ENCODE peak calls at places on chromosomes 3 and 15, in four cellular contexts. Y is lower leg skin, Z is foreskin fibroblast, R is ovary. A is an unnamed sample.

GRCh38 chr3:95707268-95707667 is 1107.1 kb upstream of the EPHA6 start:
- DNase-seq in Z (no peak), R (no peak), Y (no peak), A (no peak)

GRCh38 chr3:84885199-84885882 is 73.4 kb upstream of the CADM2 start:
- DNase-seq in R (no peak), Z (no peak), Y (no peak), A (no peak)

GRCh38 chr3:25849641-25850040 is 59.8 kb downstream of the OXSM start:
- DNase-seq in Z (no peak), R (no peak), Y (no peak), A (no peak)

GRCh38 chr3:196145420-196146262 is 63.8 kb upstream of the TFRC start:
- DNase-seq in Y (no peak), R (no peak), Z (no peak), A (no peak)

GRCh38 chr3:46913644-46914043 is 36.1 kb downstream of the PTH1R start:
- DNase-seq in Y (no peak), Z (no peak), R (peak; percentile 31), A (no peak)

GRCh38 chr15:69888406-69888805 is 209.3 kb downstream of the TLE3 start:
- DNase-seq in Z (no peak), Y (no peak), R (no peak), A (no peak)

GRCh38 chr3:38985981-38986380 is 65.8 kb downstream of the SCN11A start:
- DNase-seq in Y (no peak), R (no peak), Z (peak; percentile 68), A (no peak)

GRCh38 chr3:127590282-127590592 is 296 bp downstream of the TPRA1 start:
- DNase-seq in Y (no peak), R (no peak), Z (no peak), A (no peak)

GRCh38 chr15:73936181-73936580 is 9.9 kb downstream of the LOXL1 start:
- DNase-seq in Y (no peak), Z (no peak), R (peak; percentile 75), A (no peak)

GRCh38 chr3:120111898-120112297 is 17.7 kb upstream of the GSK3B start:
- DNase-seq in Z (no peak), R (no peak), Y (peak; percentile 40), A (no peak)

GRCh38 chr15:58840048-58840447 is 68.9 kb downstream of the MINDY2 start:
- DNase-seq in Z (no peak), R (no peak), Y (no peak), A (peak; percentile 32)

GRCh38 chr15:58842713-58843396 is 71.8 kb downstream of the MINDY2 start:
- DNase-seq in Y (no peak), Z (no peak), R (no peak), A (no peak)

DNA sequence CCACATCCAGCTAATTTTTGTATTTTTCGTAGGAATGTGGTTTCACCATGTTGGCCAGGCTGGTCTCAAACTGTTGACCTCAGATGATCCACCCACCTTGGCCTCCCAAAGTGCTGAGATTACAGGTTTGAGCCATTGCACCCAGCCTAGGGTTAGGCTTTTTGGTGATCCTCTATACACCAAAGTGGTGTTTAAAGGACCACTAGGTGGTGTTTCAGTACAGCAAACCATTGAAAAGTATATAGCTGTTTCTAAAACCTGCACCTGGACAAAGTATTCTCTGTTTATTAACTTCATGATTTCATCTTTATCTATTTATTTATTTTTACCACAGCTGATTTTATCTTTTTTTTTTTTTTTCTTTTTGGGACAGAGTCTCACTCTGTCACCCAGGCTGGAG is 68.4 kb downstream of the MINDY2 start:
- DNase-seq in Y (no peak), R (no peak), Z (no peak), A (no peak)
- TF ChIP-seq CTCF in Y (no peak), R (no peak), Z (peak; percentile 20), A (peak; percentile 30)

DNA sequence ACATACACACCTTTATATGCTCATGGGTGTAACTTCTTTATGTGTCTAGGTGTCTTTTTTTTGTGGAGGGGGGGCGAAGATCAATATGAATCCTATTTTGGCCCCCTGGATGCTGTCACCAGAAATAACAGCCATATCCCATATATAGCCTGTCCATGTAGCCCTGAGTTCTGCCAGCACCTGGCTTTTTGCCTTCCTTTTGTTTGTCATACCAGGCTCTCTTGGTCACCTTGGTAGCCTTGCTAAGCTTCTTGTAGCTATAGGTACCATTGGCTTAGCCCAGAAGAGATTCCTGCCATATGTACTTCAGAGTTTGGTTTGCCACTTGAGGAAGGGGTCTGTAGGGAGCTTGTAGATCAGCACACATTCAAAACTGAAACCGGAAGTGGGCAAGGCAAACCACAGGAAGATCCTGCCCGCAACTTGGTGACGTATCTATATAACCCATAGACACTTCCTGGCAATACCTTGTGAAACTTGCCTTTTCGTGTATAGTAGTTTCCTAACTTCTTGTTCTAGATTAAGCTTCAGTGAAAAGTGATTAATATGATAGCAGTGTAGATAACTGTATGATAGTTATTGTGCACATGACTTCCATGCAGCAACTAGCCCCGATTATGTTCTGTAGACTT is 11.9 kb downstream of the RASA2 start:
- DNase-seq in R (no peak), Z (no peak), Y (peak; percentile 51), A (no peak)
- H3K4me3 ChIP-seq in R (no peak overlapping the region), Z (no peak overlapping the region), Y (no peak overlapping the region), A (no peak overlapping the region)

DNA sequence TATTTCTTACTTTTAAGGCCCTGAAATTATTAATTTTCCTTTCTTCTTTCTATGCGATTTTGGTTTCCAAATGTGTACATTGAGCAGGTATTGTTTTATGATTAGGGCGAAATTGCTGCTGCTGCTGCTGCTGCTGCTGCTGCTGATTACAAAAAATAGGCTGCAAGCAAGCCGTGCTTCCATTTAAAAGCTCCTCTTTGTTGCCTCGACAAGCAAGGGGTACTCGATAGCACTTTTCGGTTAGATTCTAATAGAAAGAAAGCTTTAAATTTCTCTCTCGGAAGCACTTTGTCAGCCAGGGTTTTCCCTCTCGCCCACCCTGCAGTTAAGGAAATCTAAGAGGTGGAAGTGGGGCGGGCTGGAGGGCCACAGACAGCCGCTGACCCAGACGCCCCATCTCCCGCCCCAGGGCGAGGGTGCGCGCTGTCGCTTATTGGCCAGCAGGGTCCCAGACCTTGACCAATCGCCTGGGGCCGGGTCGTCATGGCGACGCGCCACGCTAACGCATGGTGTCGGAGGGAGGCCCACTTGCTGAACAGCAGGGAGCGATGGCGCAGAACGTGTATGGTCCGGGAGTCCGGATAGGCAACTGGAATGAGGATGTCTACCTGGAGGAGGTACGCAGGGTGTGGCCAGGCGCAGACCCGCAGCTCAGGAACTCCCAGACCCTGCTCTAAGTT is at the start of gene CFAP161:
- DNase-seq in Y (peak; percentile 47), Z (peak; percentile 26), R (peak; percentile 92), A (peak; percentile 17)
- TF ChIP-seq CTCF in Y (no peak), Z (no peak), R (no peak), A (no peak)

GRCh38 chr3:114789803-114790202 is 357.3 kb downstream of the ZBTB20 start:
- DNase-seq in R (no peak), Y (no peak), Z (no peak), A (no peak)

GRCh38 chr3:114792159-114792918 is 354.7 kb downstream of the ZBTB20 start:
- DNase-seq in Y (no peak), R (no peak), Z (no peak), A (no peak)

GRCh38 chr3:114794894-114795630 is 352.0 kb downstream of the ZBTB20 start:
- DNase-seq in Z (no peak), R (no peak), Y (no peak), A (no peak)

DNA sequence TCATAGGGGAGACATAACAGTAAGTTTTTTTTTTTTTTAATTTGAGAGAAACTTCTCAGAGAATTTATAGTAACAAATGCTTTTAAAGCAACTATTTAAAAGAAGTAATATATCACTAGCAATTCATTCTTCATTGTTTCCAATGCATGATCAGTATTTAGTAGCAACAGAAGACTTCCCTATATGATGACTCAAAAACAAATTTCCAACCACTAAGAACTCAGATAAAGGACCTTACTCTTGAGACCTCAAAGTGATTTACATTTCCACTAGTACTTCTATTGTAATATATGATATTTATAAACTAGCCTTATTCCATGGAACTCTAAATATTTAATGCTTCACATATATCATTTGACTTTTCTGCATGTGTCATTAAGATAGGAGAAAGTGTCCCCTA is 356.3 kb downstream of the ZBTB20 start:
- DNase-seq in Y (no peak), R (no peak), Z (no peak), A (no peak)
- H3K4me3 ChIP-seq in Y (no peak overlapping the region), R (no peak overlapping the region), Z (no peak overlapping the region), A (no peak overlapping the region)

GRCh38 chr15:76185716-76186115 is 125.6 kb downstream of the ETFA start:
- DNase-seq in R (no peak), Y (no peak), Z (peak; percentile 72), A (no peak)
- TF ChIP-seq CTCF in R (no peak), Y (no peak), Z (peak; percentile 49), A (peak; percentile 69)

DNA sequence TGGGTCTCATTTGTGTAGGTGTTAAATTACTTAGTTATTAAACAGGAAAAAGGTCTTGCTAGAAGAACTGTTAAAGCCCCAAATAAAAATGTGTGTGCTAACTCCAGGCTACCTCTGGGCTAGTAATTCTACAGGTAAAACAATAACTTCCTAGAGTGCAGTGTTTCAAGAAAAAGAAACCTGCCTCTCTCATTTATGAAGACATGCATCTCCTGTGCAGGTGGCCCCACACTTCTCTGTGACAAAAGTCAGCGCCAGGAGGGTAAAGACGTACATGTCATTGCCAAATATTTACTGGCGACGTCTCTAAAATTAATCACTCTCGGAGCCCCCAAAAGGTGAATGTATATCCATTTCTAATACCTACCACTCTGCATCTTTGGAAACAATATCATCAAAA is 131.7 kb downstream of the FOXP1 start:
- DNase-seq in R (no peak), Z (no peak), Y (no peak), A (no peak)
- H3K4me3 ChIP-seq in R (no peak overlapping the region), Z (no peak overlapping the region), Y (no peak overlapping the region), A (no peak overlapping the region)

GRCh38 chr3:7410782-7411181 is 549.9 kb downstream of the GRM7 start:
- DNase-seq in Y (no peak), Z (no peak), R (no peak), A (no peak)

GRCh38 chr3:7401418-7401817 is 540.5 kb downstream of the GRM7 start:
- DNase-seq in Z (no peak), R (no peak), Y (no peak), A (no peak)

DNA sequence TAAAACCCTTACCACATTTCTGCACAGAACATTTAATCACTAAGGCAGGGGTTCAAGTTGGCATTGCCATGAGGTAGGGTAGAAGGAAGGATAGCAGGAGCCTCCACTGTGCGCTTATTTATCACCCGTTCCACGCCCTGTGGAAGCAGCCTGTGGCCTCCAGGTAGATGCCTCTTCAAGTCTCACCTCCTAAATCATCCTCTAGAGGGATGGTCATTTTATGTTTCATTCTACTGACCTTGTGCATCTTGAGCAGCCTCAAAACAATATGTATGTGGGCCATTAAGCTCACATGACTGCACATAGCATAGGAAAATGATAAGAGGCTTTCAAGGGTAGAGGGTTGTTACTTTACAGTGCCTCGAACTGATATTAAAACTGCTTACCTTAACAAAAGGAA is 546.2 kb downstream of the GRM7 start:
- DNase-seq in Y (no peak), R (no peak), Z (no peak), A (no peak)
- TF ChIP-seq CTCF in Y (no peak), R (no peak), Z (no peak), A (no peak)